ENCODE peak calls at places on chromosomes 2 and 18, in nine cellular contexts. F is astrocyte, R is tibial artery, A is lower lobe of right lung, M is GM23338, T is HCT116, G is thoracic aorta, C is body of pancreas, E is breast epithelium. J is an unnamed sample. For H3K4me1, the result is how much of the 10 kb centered on the place peaks cover.

GRCh38 chr2:19933351-19933981 is 31.7 kb upstream of the TTC32 start:
- DNase-seq in M (no peak), T (no peak), F (peak), R (no peak), G (no peak), A (no peak), E (no peak), C (no peak), J (no peak)

GRCh38 chr2:173400760-173401159 is 46.1 kb downstream of the CDCA7 start:
- DNase-seq in T (peak), A (no peak), M (peak), C (no peak), F (no peak), R (no peak), E (no peak), G (no peak), J (no peak)

GRCh38 chr2:226181909-226182308 is 617.7 kb downstream of the IRS1 start:
- DNase-seq in A (no peak), F (no peak), R (no peak), G (no peak), E (no peak), C (no peak), M (no peak), T (no peak), J (no peak)

GRCh38 chr2:70688427-70688826 is 79.6 kb downstream of the ADD2 start:
- DNase-seq in G (no peak), E (no peak), R (no peak), A (no peak), F (no peak), T (no peak), C (no peak), M (no peak), J (no peak)

GRCh38 chr2:226583715-226584114 is 215.9 kb downstream of the IRS1 start:
- DNase-seq in C (no peak), R (no peak), A (no peak), G (no peak), T (peak), M (no peak), F (peak), E (no peak), J (no peak)

GRCh38 chr2:105100064-105100840 is 62.4 kb downstream of the MRPS9 start:
- DNase-seq in R (no peak), T (no peak), C (no peak), F (no peak), M (no peak), E (no peak), G (no peak), A (no peak), J (no peak)

GRCh38 chr2:84959045-84959493 is 11.9 kb upstream of the KCMF1 start:
- DNase-seq in E (no peak), G (no peak), F (peak), R (no peak), C (peak), A (no peak), T (peak), M (no peak), J (no peak)

GRCh38 chr2:239584986-239585385 is 184.2 kb upstream of the HDAC4 start:
- DNase-seq in C (no peak), T (no peak), M (no peak), A (peak), E (no peak), G (no peak), F (no peak), R (no peak), J (peak)

GRCh38 chr18:14920976-14921375 is 173.0 kb downstream of the ANKRD30B start:
- DNase-seq in C (no peak), F (no peak), G (no peak), R (no peak), E (no peak), M (no peak), A (no peak), T (no peak), J (peak)

GRCh38 chr2:222842517-222843174 is 18.2 kb upstream of the ACSL3 start:
- DNase-seq in E (no peak), A (no peak), C (no peak), M (no peak), F (peak), R (no peak), T (no peak), G (no peak), J (no peak)

GRCh38 chr18:44818668-44819403 is 138.1 kb downstream of the SETBP1 start:
- DNase-seq in M (no peak), A (no peak), G (no peak), R (no peak), T (no peak), E (no peak), C (no peak), F (no peak), J (no peak)

GRCh38 chr2:83394134-83394965 is 1064.7 kb downstream of the SUCLG1 start:
- DNase-seq in F (no peak), M (no peak), E (no peak), G (no peak), A (no peak), R (no peak), T (no peak), C (no peak), J (no peak)

GRCh38 chr18:46071894-46072867 is at the start of gene PSTPIP2:
- DNase-seq in R (peak), A (peak), G (no peak), E (peak), M (peak), F (peak), T (peak), C (peak), J (peak)

GRCh38 chr2:161426788-161427412 is 10.8 kb downstream of the TBR1 start:
- DNase-seq in T (no peak), M (peak), F (no peak), A (no peak), E (no peak), R (no peak), C (no peak), G (no peak), J (no peak)

GRCh38 chr2:62229082-62229620 is 33.2 kb downstream of the B3GNT2 start:
- DNase-seq in A (no peak), G (no peak), T (no peak), C (no peak), E (no peak), M (no peak), R (no peak), F (no peak), J (no peak)

GRCh38 chr18:12686100-12686499 is 16.4 kb downstream of the CEP76 start:
- DNase-seq in G (no peak), R (no peak), C (no peak), F (no peak), A (no peak), E (no peak), M (peak), T (peak), J (no peak)

GRCh38 chr18:23541349-23542093 is 38.2 kb downstream of the RMC1 start:
- DNase-seq in C (no peak), M (no peak), G (no peak), R (no peak), E (no peak), A (no peak), T (no peak), F (no peak), J (no peak)

GRCh38 chr18:24052053-24052452 is 37.5 kb downstream of the TTC39C start:
- DNase-seq in G (no peak), M (no peak), R (no peak), C (no peak), T (no peak), F (no peak), A (no peak), E (no peak), J (no peak)

GRCh38 chr2:17918789-17919188 is 40.3 kb downstream of the KCNS3 start:
- DNase-seq in A (no peak), C (no peak), F (no peak), R (no peak), M (peak), T (no peak), G (no peak), E (no peak), J (no peak)

GRCh38 chr2:211055438-211055837 is 499.0 kb downstream of the CPS1 start:
- DNase-seq in E (no peak), T (peak), R (no peak), G (no peak), A (no peak), M (peak), F (no peak), C (no peak), J (no peak)

GRCh38 chr18:40984856-40985255 is 970.2 kb upstream of the PIK3C3 start:
- DNase-seq in M (no peak), A (no peak), T (no peak), C (no peak), F (peak), R (no peak), G (no peak), E (no peak), J (no peak)

GRCh38 chr2:142165790-142166189 is 35.0 kb upstream of the LRP1B start:
- DNase-seq in F (peak), G (no peak), T (peak), A (no peak), E (no peak), M (peak), R (no peak), C (no peak), J (no peak)

GRCh38 chr2:3422161-3422767 is 42.8 kb downstream of the TRAPPC12 start:
- DNase-seq in F (no peak), E (no peak), G (no peak), A (no peak), M (no peak), T (no peak), R (no peak), C (no peak), J (no peak)

GRCh38 chr18:49560277-49561126 is 1.4 kb upstream of the LIPG start:
- DNase-seq in R (no peak), F (no peak), A (no peak), T (no peak), M (peak), G (no peak), E (no peak), C (no peak), J (peak)

GRCh38 chr18:12960846-12961397 is 13.1 kb downstream of the SEH1L start:
- DNase-seq in G (no peak), T (no peak), R (no peak), M (no peak), A (no peak), C (no peak), F (no peak), E (no peak), J (no peak)

GRCh38 chr2:101435011-101435862 is 39.7 kb downstream of the RFX8 start:
- DNase-seq in R (no peak), M (peak), F (peak), C (no peak), G (no peak), E (no peak), T (no peak), A (no peak), J (no peak)

GRCh38 chr2:28377201-28377816 is 15.3 kb upstream of the FOSL2 start:
- DNase-seq in C (no peak), G (no peak), F (no peak), T (no peak), A (no peak), R (no peak), M (no peak), E (peak), J (peak)

GRCh38 chr2:156826342-156826933 is 390.3 kb downstream of the GPD2 start:
- DNase-seq in F (peak), E (no peak), A (no peak), M (no peak), G (no peak), T (no peak), C (no peak), R (no peak), J (no peak)

GRCh38 chr18:26181343-26181826 is 44.9 kb upstream of the TAF4B start:
- DNase-seq in G (no peak), R (no peak), M (no peak), A (no peak), E (no peak), F (no peak), T (no peak), C (no peak), J (no peak)

GRCh38 chr18:26190506-26190905 is 35.7 kb upstream of the TAF4B start:
- DNase-seq in C (no peak), F (no peak), T (no peak), G (no peak), M (no peak), E (no peak), R (no peak), A (no peak), J (peak)

GRCh38 chr18:26185267-26185666 is 41.0 kb upstream of the TAF4B start:
- DNase-seq in A (no peak), C (no peak), F (no peak), R (no peak), G (no peak), E (no peak), M (peak), T (peak), J (no peak)
- TF ChIP-seq CTCF in A (no peak), C (no peak), F (peak), R (no peak), G (no peak), E (no peak), M (peak), T (peak), J (no peak)

GRCh38 chr2:109702250-109702985 is 88.3 kb downstream of the SOWAHC start:
- DNase-seq in C (no peak), E (no peak), F (peak), A (no peak), T (peak), R (no peak), G (no peak), M (no peak), J (no peak)
- H3K4me1 ChIP-seq in C (under half), E (under half), F (under half), A (under half), T (under half), R (under half), G (under half), M (under half), J (under half)

DNA sequence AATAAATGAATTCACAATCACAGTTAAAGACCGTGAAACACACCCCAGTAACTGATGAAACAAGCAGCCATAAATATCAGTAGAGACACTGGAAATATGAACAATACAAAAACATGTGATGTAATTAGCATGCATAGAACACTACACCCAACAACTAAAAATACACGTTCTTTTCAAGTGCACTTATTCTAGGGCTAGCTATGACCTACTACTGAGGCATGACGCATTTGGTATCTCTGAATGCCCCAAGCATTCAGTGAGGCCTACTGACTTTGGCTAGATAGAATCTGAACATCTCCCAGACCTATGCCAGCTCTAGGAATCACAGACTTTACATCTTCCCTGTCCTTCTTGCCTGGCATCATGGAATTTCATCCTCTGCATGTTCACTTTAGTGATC is 449.9 kb upstream of the ID2 start:
- DNase-seq in E (no peak), M (no peak), R (no peak), G (no peak), A (no peak), F (no peak), C (no peak), T (no peak), J (no peak)
- H3K4me3 ChIP-seq in E (no peak), M (no peak), R (no peak), G (no peak), A (no peak), F (no peak), C (no peak), T (no peak), J (no peak)

DNA sequence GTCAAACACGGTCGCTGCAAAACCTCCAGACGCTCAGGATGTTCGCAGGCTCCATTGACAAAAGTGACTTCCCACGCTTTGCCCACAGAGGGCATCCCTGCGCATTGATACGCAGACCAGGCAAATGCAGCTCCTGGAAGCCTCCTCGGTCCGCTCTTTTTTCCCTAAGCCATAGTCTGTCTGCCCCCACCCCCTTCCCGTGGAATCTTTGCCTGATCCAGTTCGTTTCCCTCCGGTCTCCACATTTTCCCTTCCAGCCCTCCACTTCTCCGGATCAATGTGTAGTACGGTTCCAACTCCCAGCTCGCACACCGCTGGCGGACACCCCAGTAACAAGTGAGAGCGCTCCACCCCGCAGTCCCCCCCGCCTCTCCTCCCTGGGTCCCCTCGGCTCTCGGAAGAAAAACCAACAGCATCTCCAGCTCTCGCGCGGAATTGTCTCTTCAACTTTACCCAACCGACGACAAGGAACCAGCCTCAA is at the start of gene DCC:
- DNase-seq in G (no peak), T (no peak), M (peak), C (peak), F (peak), E (no peak), A (no peak), R (no peak), J (peak)
- TF ChIP-seq CTCF in G (peak), T (no peak), M (peak), C (peak), F (peak), E (no peak), A (peak), R (peak), J (no peak)

DNA sequence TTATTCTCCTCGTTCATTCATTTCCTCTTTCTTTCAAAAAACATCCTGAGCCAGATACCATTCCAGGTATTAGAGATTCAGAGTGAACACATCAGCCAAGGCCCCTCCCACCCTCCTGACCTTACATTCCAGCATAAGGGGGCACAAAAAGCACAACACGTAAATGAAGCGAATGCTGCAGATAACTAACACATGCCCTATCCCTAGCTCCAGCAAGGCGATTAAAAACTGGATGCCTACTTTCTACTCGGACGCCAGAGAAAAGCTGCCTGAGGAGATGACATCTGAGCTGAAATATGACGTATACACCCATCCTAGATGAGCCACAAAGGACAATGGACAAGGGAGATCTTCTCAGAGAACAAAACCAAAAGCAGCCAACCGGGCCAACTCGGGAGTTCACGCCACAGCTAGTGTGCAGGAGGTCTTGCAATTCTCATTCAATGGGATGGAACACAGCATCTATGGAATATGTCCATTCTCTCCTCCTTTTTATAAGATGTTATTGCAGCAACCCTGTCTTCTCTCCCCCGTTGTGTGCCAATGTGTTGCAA is 33.5 kb downstream of the FEZ2 start:
- DNase-seq in E (no peak), M (no peak), A (no peak), F (no peak), C (no peak), G (no peak), T (no peak), R (no peak), J (no peak)
- H3K4me1 ChIP-seq in E (under half), M (under half), A (under half), F (half or more), C (under half), G (under half), T (half or more), R (under half), J (under half)

DNA sequence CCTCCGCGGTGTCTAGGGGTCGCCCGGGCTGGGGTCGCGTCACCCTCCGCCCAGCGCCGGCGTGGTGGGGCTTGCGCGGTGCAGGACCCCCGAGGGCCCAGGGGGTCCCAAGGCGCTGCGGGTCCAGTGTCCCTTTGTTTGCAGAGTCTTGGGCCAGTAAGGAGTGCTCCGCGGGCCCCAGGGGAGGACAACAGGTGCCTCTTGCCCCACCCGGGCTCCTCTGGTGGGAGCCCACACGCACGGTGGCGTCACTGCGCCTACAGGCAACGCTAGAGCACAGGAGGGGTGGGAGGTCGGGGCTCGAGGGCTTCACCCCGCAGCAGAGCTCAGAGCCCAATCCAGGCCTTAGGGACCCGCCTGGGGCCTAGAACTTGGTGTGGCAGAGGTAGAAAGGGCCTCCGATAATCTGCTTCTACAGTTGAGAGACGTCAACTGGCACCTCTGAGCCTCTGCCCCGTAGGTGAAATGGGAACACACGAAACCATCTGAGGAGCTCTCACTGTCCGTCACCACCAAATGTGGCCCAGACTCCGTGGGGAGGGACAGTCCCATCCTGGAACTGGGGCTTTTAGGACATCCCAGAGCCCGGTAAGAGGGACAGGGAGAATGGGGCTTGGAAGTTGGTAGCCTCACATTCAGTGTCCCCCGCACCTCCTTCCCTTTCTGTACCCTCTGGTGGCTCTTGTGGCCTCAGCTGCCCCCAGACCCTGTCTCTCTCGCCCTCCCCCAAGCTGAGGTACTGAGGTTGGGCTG is 1.4 kb downstream of the ARID5A start:
- DNase-seq in M (peak), E (no peak), C (no peak), A (no peak), R (no peak), T (no peak), G (no peak), F (no peak), J (peak)
- H3K4me3 ChIP-seq in M (peak), E (peak), C (peak), A (peak), R (peak), T (peak), G (peak), F (peak), J (peak)